ENCODE peak calls at places on chromosomes 2 and 18, in seven cellular contexts. A, R, N, U, Y, H and F are unnamed samples.

GRCh38 chr2:152034257-152034801 is 64.5 kb downstream of the CACNB4 start:
- DNase-seq in Y (peak; percentile 46), N (peak; percentile 38), U (no peak), R (no peak), A (no peak), H (no peak), F (no peak)

GRCh38 chr18:59385191-59385590 is 26.1 kb upstream of the LMAN1 start:
- DNase-seq in R (no peak), H (no peak), U (no peak), Y (no peak), N (no peak), A (no peak), F (no peak)

GRCh38 chr18:50203801-50204604 is 9.1 kb upstream of the MYO5B start:
- DNase-seq in N (peak; percentile 82), H (no peak), U (no peak), R (peak; percentile 46), A (no peak), Y (no peak), F (peak; percentile 80)

GRCh38 chr2:54557601-54558187 is 101.6 kb downstream of the SPTBN1 start:
- DNase-seq in R (peak; percentile 54), U (peak; percentile 56), N (peak; percentile 78), A (no peak), H (peak; percentile 57), Y (no peak), F (peak; percentile 81)

GRCh38 chr2:69975853-69976462 is 14.5 kb upstream of the ASPRV1 start:
- DNase-seq in R (no peak), H (no peak), A (no peak), U (peak; percentile 22), N (no peak), Y (no peak), F (peak; percentile 57)

GRCh38 chr2:104853926-104854506 is at the start of gene POU3F3:
- DNase-seq in Y (peak; percentile 96), N (peak; percentile 87), H (no peak), A (no peak), R (peak; percentile 88), U (peak; percentile 53), F (peak; percentile 76)

GRCh38 chr2:44769349-44770005 is 172.0 kb upstream of the SIX3 start:
- DNase-seq in N (no peak), H (no peak), Y (no peak), A (no peak), U (no peak), R (no peak), F (no peak)

GRCh38 chr2:41717883-41718282 is 329.9 kb upstream of the PKDCC start:
- DNase-seq in R (no peak), Y (no peak), A (no peak), U (no peak), N (no peak), H (no peak), F (no peak)

GRCh38 chr2:3429068-3429610 is 49.6 kb downstream of the TRAPPC12 start:
- DNase-seq in N (no peak), Y (no peak), A (no peak), U (no peak), R (no peak), H (no peak), F (no peak)

GRCh38 chr2:23366720-23367119 is 18.3 kb upstream of the KLHL29 start:
- DNase-seq in R (no peak), N (no peak), U (no peak), Y (no peak), H (no peak), A (no peak), F (no peak)

GRCh38 chr18:78727877-78728276 is 251.7 kb upstream of the SALL3 start:
- DNase-seq in Y (no peak), U (no peak), R (no peak), H (no peak), A (no peak), N (no peak), F (peak; percentile 27)

GRCh38 chr2:109260886-109261700 is 132.1 kb downstream of the SH3RF3 start:
- DNase-seq in H (no peak), R (no peak), N (peak; percentile 20), U (no peak), A (no peak), Y (no peak), F (peak; percentile 42)

GRCh38 chr2:64406407-64406774 is 47.6 kb upstream of the LGALSL start:
- DNase-seq in A (no peak), R (no peak), Y (no peak), H (no peak), U (peak; percentile 19), N (no peak), F (peak; percentile 90)

GRCh38 chr2:2530334-2530733 is 199.3 kb upstream of the MYT1L start:
- DNase-seq in Y (no peak), H (no peak), A (no peak), U (no peak), N (no peak), R (no peak), F (no peak)

GRCh38 chr2:174868916-174869315 is 104.6 kb upstream of the CHRNA1 start:
- DNase-seq in N (no peak), R (no peak), Y (no peak), A (no peak), U (no peak), H (no peak), F (no peak)

GRCh38 chr18:58345064-58345463 is 283.8 kb downstream of the ALPK2 start:
- DNase-seq in A (no peak), U (no peak), R (no peak), N (no peak), Y (peak; percentile 36), H (no peak), F (no peak)

GRCh38 chr2:47035615-47036488 is 119.3 kb downstream of the STPG4 start:
- DNase-seq in Y (no peak), U (no peak), A (no peak), R (no peak), N (peak; percentile 44), H (no peak), F (no peak)
- H3K4me1 ChIP-seq in Y (peaks cover 22% of the 10 kb centered on the region), U (peaks cover 97% of the 10 kb centered on the region), A (peaks cover 19% of the 10 kb centered on the region), R (peaks cover 5% of the 10 kb centered on the region), N (peaks cover 40% of the 10 kb centered on the region), H (peaks cover 15% of the 10 kb centered on the region), F (peaks cover 17% of the 10 kb centered on the region)

GRCh38 chr2:235693279-235693678 is 199.4 kb downstream of the AGAP1 start:
- DNase-seq in A (no peak), H (no peak), R (no peak), N (no peak), U (no peak), Y (no peak), F (no peak)

GRCh38 chr2:235692671-235693171 is 198.9 kb downstream of the AGAP1 start:
- DNase-seq in U (no peak), R (no peak), H (no peak), A (no peak), Y (no peak), N (no peak), F (no peak)

GRCh38 chr2:235690809-235691450 is 197.1 kb downstream of the AGAP1 start:
- DNase-seq in R (no peak), A (no peak), Y (no peak), H (no peak), U (no peak), N (no peak), F (no peak)

GRCh38 chr2:235690082-235690808 is 196.4 kb downstream of the AGAP1 start:
- DNase-seq in N (no peak), Y (no peak), R (no peak), U (no peak), H (no peak), A (no peak), F (no peak)

DNA sequence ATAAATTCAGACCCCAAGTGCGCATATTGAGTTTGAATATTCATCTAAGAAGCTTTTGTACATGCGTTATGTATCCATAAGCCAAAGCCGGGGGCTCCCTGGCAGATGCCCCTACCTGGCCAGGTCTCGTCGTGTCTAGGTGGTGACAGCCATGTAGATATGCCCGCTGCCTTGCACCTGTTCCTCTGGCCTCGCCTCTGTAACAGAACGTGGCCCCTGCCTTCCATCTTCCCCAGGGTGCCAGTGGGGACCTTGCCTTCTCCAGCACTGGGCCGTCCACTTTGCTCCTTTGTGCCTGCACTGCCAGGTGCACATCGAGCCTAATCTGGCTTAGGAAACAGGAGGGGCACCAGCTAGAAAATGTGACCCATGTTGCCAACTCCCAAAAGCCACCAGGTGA is 198.2 kb downstream of the AGAP1 start:
- DNase-seq in A (no peak), Y (no peak), N (no peak), H (no peak), U (no peak), R (no peak), F (no peak)
- H3K4me3 ChIP-seq in A (no peak overlapping the region), Y (no peak overlapping the region), N (no peak overlapping the region), H (no peak overlapping the region), U (no peak overlapping the region), R (no peak overlapping the region), F (no peak overlapping the region)

GRCh38 chr2:55843992-55844345 is 79.6 kb downstream of the EFEMP1 start:
- DNase-seq in H (no peak), Y (no peak), A (no peak), U (no peak), R (no peak), N (no peak), F (no peak)

GRCh38 chr2:55840460-55840859 is 83.1 kb downstream of the EFEMP1 start:
- DNase-seq in R (no peak), U (no peak), A (no peak), N (no peak), Y (no peak), H (no peak), F (no peak)

GRCh38 chr2:55842009-55842408 is 81.6 kb downstream of the EFEMP1 start:
- DNase-seq in A (no peak), U (no peak), H (no peak), Y (no peak), N (no peak), R (no peak), F (no peak)

GRCh38 chr2:55846426-55846825 is 77.2 kb downstream of the EFEMP1 start:
- DNase-seq in A (no peak), Y (no peak), N (no peak), R (no peak), H (no peak), U (no peak), F (no peak)

GRCh38 chr2:55843096-55843991 is 80.2 kb downstream of the EFEMP1 start:
- DNase-seq in A (no peak), U (no peak), Y (no peak), N (no peak), H (no peak), R (no peak), F (peak; percentile 70)
- H3K4me1 ChIP-seq in A (no peaks in the 10 kb centered on the region), U (peaks cover 5% of the 10 kb centered on the region), Y (peaks cover 4% of the 10 kb centered on the region), N (peaks cover 8% of the 10 kb centered on the region), H (no peaks in the 10 kb centered on the region), R (peaks cover 4% of the 10 kb centered on the region), F (peaks cover 15% of the 10 kb centered on the region)

DNA sequence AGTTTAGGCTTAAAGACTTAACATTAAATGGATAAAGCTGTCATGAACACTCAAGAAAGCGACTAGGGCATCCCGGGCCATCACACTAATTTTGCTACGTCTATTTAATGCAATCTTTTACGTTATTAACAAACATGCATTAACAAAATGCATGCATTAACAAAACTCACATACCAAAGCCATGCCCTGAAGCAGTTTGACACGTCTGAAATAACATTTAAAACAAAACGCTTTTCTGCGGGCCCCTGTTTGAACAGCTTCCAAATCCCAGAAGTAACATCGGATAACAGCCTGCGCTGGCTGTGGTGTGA is 458 bp downstream of the B4GALT6 start:
- DNase-seq in U (no peak), H (no peak), A (no peak), Y (no peak), R (no peak), N (no peak), F (no peak)
- H3K4me3 ChIP-seq in U (peak overlapping the region; percentile 73), H (peak overlapping the region; percentile 53), A (peak overlapping the region; percentile 100), Y (peak overlapping the region; percentile 82), R (no peak overlapping the region), N (peak overlapping the region; percentile 63), F (peak overlapping the region; percentile 37)